ENCODE peak calls at places on chromosome 14, in four cellular contexts. E, J, D and H are unnamed samples. For H3K4me1, the result is how much of the 10 kb centered on the place peaks cover.

GRCh38 chr14:73248294-73248868 is 11.1 kb downstream of the PAPLN start:
- DNase-seq in E (no peak), J (no peak), D (no peak), H (no peak)

GRCh38 chr14:37720131-37720530 is 124.7 kb downstream of the TTC6 start:
- DNase-seq in E (no peak), J (no peak), D (no peak), H (no peak)

GRCh38 chr14:34208532-34208931 is 253.5 kb downstream of the SPTSSA start:
- DNase-seq in E (no peak), J (no peak), D (no peak), H (no peak)

GRCh38 chr14:96117101-96117897 is 78.1 kb downstream of the C14orf132 start:
- DNase-seq in E (no peak), J (no peak), D (peak), H (no peak)

GRCh38 chr14:87002831-87003230 is 990.2 kb downstream of the GALC start:
- DNase-seq in E (no peak), J (no peak), D (no peak), H (no peak)

GRCh38 chr14:100317389-100317788 is 5.8 kb upstream of the SLC25A47 start:
- DNase-seq in E (no peak), J (no peak), D (no peak), H (no peak)

GRCh38 chr14:89576960-89577359 is 159.9 kb upstream of the FOXN3 start:
- DNase-seq in E (no peak), J (no peak), D (no peak), H (no peak)

GRCh38 chr14:77177623-77178185 is 3.9 kb upstream of the TMEM63C start:
- DNase-seq in E (no peak), J (no peak), D (no peak), H (no peak)

GRCh38 chr14:23020143-23021128 is 10.5 kb upstream of the C14orf93 start:
- DNase-seq in E (no peak), J (no peak), D (no peak), H (no peak)

GRCh38 chr14:101412741-101413140 is 148.6 kb upstream of the DIO3 start:
- DNase-seq in E (no peak), J (no peak), D (no peak), H (no peak)

DNA sequence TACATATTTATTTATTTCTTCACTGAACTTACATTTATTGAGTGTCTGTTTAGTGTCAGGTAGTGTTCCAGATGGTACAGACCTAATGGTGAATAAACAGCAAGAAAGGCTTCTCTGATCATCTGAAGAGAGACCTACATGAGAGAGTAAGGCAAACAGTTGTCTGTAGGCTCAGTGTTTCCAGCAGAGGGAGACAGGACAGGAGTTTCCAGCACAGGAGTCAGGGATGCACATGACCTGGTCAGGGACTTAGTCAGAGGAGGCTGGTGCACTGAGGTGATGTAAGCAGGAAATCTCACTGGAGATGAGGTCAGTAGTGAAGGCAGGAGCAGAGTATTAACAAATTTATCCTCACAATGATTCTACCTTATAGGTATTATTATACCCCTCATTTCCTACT is 233.2 kb downstream of the MDGA2 start:
- DNase-seq in E (no peak), J (no peak), D (no peak), H (no peak)
- H3K4me1 ChIP-seq in E (under half), J (under half), D (under half), H (under half)

GRCh38 chr14:68598621-68599447 is 194.0 kb downstream of the ZFP36L1 start:
- DNase-seq in E (peak), J (peak), D (peak), H (peak)
- H3K4me1 ChIP-seq in E (under half), J (under half), D (under half), H (under half)

GRCh38 chr14:65320661-65321308 is 91.7 kb upstream of the FUT8 start:
- DNase-seq in E (no peak), J (no peak), D (no peak), H (no peak)

GRCh38 chr14:65321370-65321875 is 91.1 kb upstream of the FUT8 start:
- DNase-seq in E (no peak), J (no peak), D (no peak), H (no peak)

GRCh38 chr14:65318636-65319506 is 93.7 kb upstream of the FUT8 start:
- DNase-seq in E (no peak), J (no peak), D (no peak), H (no peak)
- H3K4me1 ChIP-seq in E (under half), J (under half), D (under half), H (under half)

DNA sequence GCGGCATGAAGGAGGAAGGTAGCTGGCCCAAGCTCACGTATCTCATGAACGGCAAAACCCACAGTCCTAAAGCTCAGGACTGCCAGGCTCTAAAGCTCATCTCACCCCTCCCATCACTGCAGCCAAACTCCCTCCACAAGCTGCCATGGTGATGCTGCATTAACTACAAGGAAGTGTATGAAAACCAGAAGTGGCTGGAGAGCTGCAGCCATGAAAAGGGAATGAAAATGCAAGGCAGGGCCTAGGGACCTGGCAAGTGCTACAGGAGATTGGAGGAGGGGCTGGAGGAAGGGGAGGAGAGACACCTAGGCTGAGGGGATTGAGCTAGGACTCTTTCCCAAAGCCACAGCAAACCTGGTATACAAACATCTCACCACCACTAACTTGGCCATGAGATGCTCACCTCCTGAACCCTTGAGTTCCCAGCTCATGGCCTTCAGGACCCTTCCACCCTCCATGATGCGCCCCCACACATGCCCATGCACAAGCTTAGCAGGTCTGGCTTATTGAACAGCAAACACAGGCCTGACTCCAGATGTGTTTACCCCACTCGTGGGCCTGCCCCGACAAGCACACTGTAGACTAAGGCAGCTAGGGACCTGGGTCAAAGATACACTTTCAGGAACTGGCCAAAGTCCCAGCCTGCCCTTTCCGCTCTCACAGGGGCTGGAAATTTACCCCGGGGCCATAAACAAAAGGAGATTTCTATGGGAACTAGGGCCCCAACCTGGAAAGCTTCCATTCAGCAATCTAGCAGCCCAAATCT is 42.0 kb downstream of the LTBP2 start:
- DNase-seq in E (no peak), J (no peak), D (peak), H (no peak)
- H3K4me1 ChIP-seq in E (under half), J (half or more), D (under half), H (half or more)

GRCh38 chr14:104972301-104973211 is 5.6 kb downstream of the AHNAK2 start:
- DNase-seq in E (peak), J (peak), D (peak), H (no peak)

GRCh38 chr14:104971447-104972240 is 6.5 kb downstream of the AHNAK2 start:
- DNase-seq in E (no peak), J (peak), D (no peak), H (no peak)

GRCh38 chr14:104974146-104974541 is 4.0 kb downstream of the AHNAK2 start:
- DNase-seq in E (no peak), J (peak), D (no peak), H (no peak)

GRCh38 chr14:104974665-104975390 is 3.3 kb downstream of the AHNAK2 start:
- DNase-seq in E (no peak), J (peak), D (no peak), H (no peak)

GRCh38 chr14:104973215-104974145 is 4.7 kb downstream of the AHNAK2 start:
- DNase-seq in E (peak), J (peak), D (peak), H (peak)
- H3K4me1 ChIP-seq in E (under half), J (half or more), D (under half), H (under half)

GRCh38 chr14:60344751-60345150 is 95.7 kb downstream of the PPM1A start:
- DNase-seq in E (no peak), J (no peak), D (no peak), H (no peak)
- H3K4me1 ChIP-seq in E (under half), J (under half), D (under half), H (under half)

GRCh38 chr14:68399971-68400370 is 392.9 kb downstream of the ZFP36L1 start:
- DNase-seq in E (no peak), J (no peak), D (no peak), H (no peak)
- H3K4me1 ChIP-seq in E (under half), J (half or more), D (under half), H (half or more)

GRCh38 chr14:61387076-61387475 is 65.7 kb downstream of the PRKCH start:
- DNase-seq in E (no peak), J (no peak), D (no peak), H (no peak)

GRCh38 chr14:61382842-61383241 is 61.5 kb downstream of the PRKCH start:
- DNase-seq in E (no peak), J (no peak), D (no peak), H (no peak)

GRCh38 chr14:61388173-61388975 is 67.0 kb downstream of the PRKCH start:
- DNase-seq in E (no peak), J (no peak), D (peak), H (no peak)

GRCh38 chr14:61386173-61386772 is 64.9 kb downstream of the PRKCH start:
- DNase-seq in E (no peak), J (no peak), D (no peak), H (no peak)

GRCh38 chr14:61385002-61385685 is 63.8 kb downstream of the PRKCH start:
- DNase-seq in E (no peak), J (no peak), D (no peak), H (no peak)
- H3K4me1 ChIP-seq in E (under half), J (half or more), D (under half), H (under half)

GRCh38 chr14:52355016-52355430 is 40.9 kb downstream of the PTGER2 start:
- DNase-seq in E (no peak), J (no peak), D (no peak), H (no peak)
- H3K4me1 ChIP-seq in E (under half), J (under half), D (under half), H (under half)